ENCODE peak calls at places on chromosomes 6 and 20, in seven cellular contexts. K is posterior vena cava, G is cerebellum, Z is GDM1, P is SK-N-DZ, A is glutamatergic neuron, W is NCI-H774. I is an unnamed sample.

GRCh38 chr6:43246301-43247114 is 3.2 kb downstream of the TTBK1 start:
- DNase-seq in G (peak; percentile 78), Z (no peak), K (no peak), P (no peak), W (peak; percentile 91), A (peak; percentile 78), I (peak; percentile 71)

GRCh38 chr20:32975698-32976674 is 28.2 kb downstream of the SUN5 start:
- DNase-seq in P (peak; percentile 33), K (peak; percentile 71), A (no peak), W (no peak), Z (no peak), G (no peak), I (peak; percentile 54)

GRCh38 chr6:90202156-90202555 is 94.5 kb downstream of the BACH2 start:
- DNase-seq in G (no peak), W (no peak), K (no peak), A (no peak), Z (no peak), P (no peak), I (no peak)

GRCh38 chr6:88276331-88276730 is 110.2 kb upstream of the CNR1 start:
- DNase-seq in P (no peak), Z (no peak), W (no peak), A (no peak), G (no peak), K (no peak), I (no peak)

GRCh38 chr6:408599-409102 is 17.1 kb downstream of the IRF4 start:
- DNase-seq in Z (peak; percentile 56), K (peak; percentile 88), G (no peak), P (no peak), A (no peak), W (peak; percentile 68), I (peak; percentile 71)

GRCh38 chr20:36865861-36866149 is 10.1 kb upstream of the TLDC2 start:
- DNase-seq in A (no peak), G (no peak), W (no peak), Z (no peak), P (no peak), K (no peak), I (no peak)

GRCh38 chr6:3634417-3634816 is 117.1 kb downstream of the PXDC1 start:
- DNase-seq in W (no peak), A (no peak), K (no peak), P (no peak), G (no peak), Z (no peak), I (no peak)

GRCh38 chr6:32972353-32973143 is 4.2 kb downstream of the BRD2 start:
- DNase-seq in A (peak; percentile 50), G (no peak), K (peak; percentile 88), P (no peak), Z (peak; percentile 58), W (no peak), I (peak; percentile 58)

GRCh38 chr6:25835442-25836283 is 3.8 kb upstream of the SLC17A1 start:
- DNase-seq in P (no peak), A (peak; percentile 15), K (no peak), Z (no peak), W (no peak), G (no peak), I (no peak)

GRCh38 chr20:8153281-8153908 is 21.3 kb downstream of the PLCB1 start:
- DNase-seq in W (no peak), P (no peak), Z (peak; percentile 15), K (no peak), G (no peak), A (no peak), I (no peak)

GRCh38 chr6:130223508-130223907 is 757 bp upstream of the SAMD3 start:
- DNase-seq in P (no peak), K (no peak), A (no peak), Z (no peak), W (no peak), G (no peak), I (no peak)

GRCh38 chr6:34157851-34158250 is 12.0 kb upstream of the GRM4 start:
- DNase-seq in W (no peak), A (no peak), K (peak; percentile 68), G (no peak), Z (no peak), P (no peak), I (no peak)

GRCh38 chr6:144346719-144347446 is 61.7 kb downstream of the UTRN start:
- DNase-seq in G (no peak), P (no peak), Z (no peak), K (no peak), W (no peak), A (no peak), I (no peak)

GRCh38 chr6:51855310-51856082 is 231.9 kb downstream of the PKHD1 start:
- DNase-seq in P (peak; percentile 75), G (peak; percentile 1), K (no peak), Z (peak; percentile 31), A (no peak), W (peak; percentile 25), I (no peak)

GRCh38 chr6:114364295-114364694 is 21.5 kb upstream of the HS3ST5 start:
- DNase-seq in P (no peak), Z (no peak), K (no peak), G (no peak), W (no peak), A (peak; percentile 17), I (no peak)

GRCh38 chr20:8527998-8528397 is 395.9 kb downstream of the PLCB1 start:
- DNase-seq in K (no peak), P (no peak), A (no peak), Z (peak; percentile 66), W (no peak), G (no peak), I (no peak)

I was measured in Right ventricle myocardium superior.